ENCODE peak calls at places on chromosomes 4 and X, in four cellular contexts. One of them, this sample, is unnamed.

GRCh38 chr4:131551306-131551705 is 1597.8 kb upstream of the PCDH10 start:
- DNase-seq in tibial nerve: no peak
- DNase-seq in left lung: no peak
- DNase-seq in A549: no peak
- DNase-seq in this sample: no peak

GRCh38 chr4:185238261-185238681 is 28.9 kb downstream of the SNX25 start:
- DNase-seq in tibial nerve: no peak
- DNase-seq in left lung: no peak
- DNase-seq in A549: no peak
- DNase-seq in this sample: no peak

GRCh38 chr4:6608758-6609414 is 31.6 kb upstream of the MRFAP1 start:
- DNase-seq in tibial nerve: no peak
- DNase-seq in left lung: no peak
- DNase-seq in A549: peak; percentile 10
- DNase-seq in this sample: no peak

GRCh38 chrX:121569609-121570008 is 522.2 kb downstream of the GLUD2 start:
- DNase-seq in tibial nerve: no peak
- DNase-seq in left lung: no peak
- DNase-seq in A549: no peak
- DNase-seq in this sample: no peak

GRCh38 chrX:34563809-34564208 is 93.3 kb downstream of the TMEM47 start:
- DNase-seq in tibial nerve: no peak
- DNase-seq in left lung: no peak
- DNase-seq in A549: no peak
- DNase-seq in this sample: no peak

GRCh38 chrX:16140983-16141382 is 17.6 kb downstream of the GRPR start:
- DNase-seq in tibial nerve: no peak
- DNase-seq in left lung: no peak
- DNase-seq in A549: no peak
- DNase-seq in this sample: no peak

GRCh38 chr4:127400736-127401346 is 231.9 kb upstream of the INTU start:
- DNase-seq in tibial nerve: peak; percentile 62
- DNase-seq in left lung: peak; percentile 54
- DNase-seq in A549: peak; percentile 66
- DNase-seq in this sample: no peak

GRCh38 chr4:184481544-184481943 is 7.2 kb upstream of the IRF2 start:
- DNase-seq in tibial nerve: no peak
- DNase-seq in left lung: no peak
- DNase-seq in A549: no peak
- DNase-seq in this sample: no peak

GRCh38 chr4:133741766-133742165 is 459.8 kb downstream of the PABPC4L start:
- DNase-seq in tibial nerve: no peak
- DNase-seq in left lung: no peak
- DNase-seq in A549: no peak
- DNase-seq in this sample: no peak

GRCh38 chr4:48943387-48943786 is 36.8 kb upstream of the OCIAD2 start:
- DNase-seq in tibial nerve: no peak
- DNase-seq in left lung: no peak
- DNase-seq in A549: peak; percentile 53
- DNase-seq in this sample: no peak

GRCh38 chr4:187075514-187075913 is 351.9 kb upstream of the FAT1 start:
- DNase-seq in tibial nerve: no peak
- DNase-seq in left lung: no peak
- DNase-seq in A549: no peak
- DNase-seq in this sample: no peak

GRCh38 chr4:1207603-1208265 is 35.4 kb upstream of the SPON2 start:
- DNase-seq in tibial nerve: no peak
- DNase-seq in left lung: peak; percentile 50
- DNase-seq in A549: no peak
- DNase-seq in this sample: peak; percentile 88

GRCh38 chr4:41216294-41217019 is 2.1 kb upstream of the APBB2 start:
- DNase-seq in tibial nerve: peak; percentile 40
- DNase-seq in left lung: peak; percentile 77
- DNase-seq in A549: peak; percentile 87
- DNase-seq in this sample: peak; percentile 92

GRCh38 chrX:134735015-134735414 is 76.7 kb upstream of the PLAC1 start:
- DNase-seq in tibial nerve: no peak
- DNase-seq in left lung: no peak
- DNase-seq in A549: no peak
- DNase-seq in this sample: no peak

GRCh38 chr4:112167790-112168189 is 22.5 kb downstream of the FAM241A start:
- DNase-seq in tibial nerve: no peak
- DNase-seq in left lung: no peak
- DNase-seq in A549: no peak
- DNase-seq in this sample: no peak

GRCh38 chr4:186104895-186105720 is 604 bp downstream of the FAM149A start:
- DNase-seq in tibial nerve: no peak
- DNase-seq in left lung: no peak
- DNase-seq in A549: no peak
- DNase-seq in this sample: no peak

GRCh38 chr4:168421671-168422070 is 58.6 kb downstream of the DDX60L start:
- DNase-seq in tibial nerve: no peak
- DNase-seq in left lung: no peak
- DNase-seq in A549: peak; percentile 33
- DNase-seq in this sample: no peak

GRCh38 chrX:71095971-71096701 is 485 bp downstream of the FOXO4 start:
- DNase-seq in tibial nerve: peak; percentile 53
- DNase-seq in left lung: no peak
- DNase-seq in A549: no peak
- DNase-seq in this sample: no peak

GRCh38 chr4:118270492-118270891 is 82.3 kb downstream of the PRSS12 start:
- DNase-seq in tibial nerve: peak; percentile 37
- DNase-seq in left lung: no peak
- DNase-seq in A549: peak; percentile 43
- DNase-seq in this sample: no peak

GRCh38 chrX:33194289-33194688 is 17.1 kb downstream of the DMD start:
- DNase-seq in tibial nerve: no peak
- DNase-seq in left lung: no peak
- DNase-seq in A549: no peak
- DNase-seq in this sample: no peak

GRCh38 chr4:89226665-89227572 is 80.7 kb downstream of the GPRIN3 start:
- DNase-seq in tibial nerve: peak; percentile 87
- DNase-seq in left lung: peak; percentile 76
- DNase-seq in A549: peak; percentile 86
- DNase-seq in this sample: no peak

GRCh38 chrX:45775462-45775861 is 574.8 kb upstream of the DIPK2B start:
- DNase-seq in tibial nerve: no peak
- DNase-seq in left lung: no peak
- DNase-seq in A549: peak; percentile 49
- DNase-seq in this sample: no peak

GRCh38 chr4:177461606-177462005 is 19.4 kb upstream of the AGA start:
- DNase-seq in tibial nerve: no peak
- DNase-seq in left lung: no peak
- DNase-seq in A549: no peak
- DNase-seq in this sample: no peak

GRCh38 chr4:6245246-6246169 is 24.1 kb upstream of the WFS1 start:
- DNase-seq in tibial nerve: no peak
- DNase-seq in left lung: no peak
- DNase-seq in A549: no peak
- DNase-seq in this sample: no peak

GRCh38 chr4:174648859-174649258 is 126.6 kb upstream of the HPGD start:
- DNase-seq in tibial nerve: no peak
- DNase-seq in left lung: no peak
- DNase-seq in A549: no peak
- DNase-seq in this sample: no peak

GRCh38 chr4:15913631-15913970 is 24.9 kb downstream of the FGFBP1 start:
- DNase-seq in tibial nerve: no peak
- DNase-seq in left lung: no peak
- DNase-seq in A549: peak; percentile 72
- DNase-seq in this sample: no peak

GRCh38 chr4:33091961-33092360 is 2371.8 kb downstream of the PCDH7 start:
- DNase-seq in tibial nerve: no peak
- DNase-seq in left lung: no peak
- DNase-seq in A549: no peak
- DNase-seq in this sample: no peak

GRCh38 chrX:139332441-139332840 is 198.1 kb upstream of the F9 start:
- DNase-seq in tibial nerve: no peak
- DNase-seq in left lung: no peak
- DNase-seq in A549: no peak
- DNase-seq in this sample: no peak

GRCh38 chr4:13160906-13161305 is 323.2 kb downstream of the RAB28 start:
- DNase-seq in tibial nerve: no peak
- DNase-seq in left lung: no peak
- DNase-seq in A549: no peak
- DNase-seq in this sample: no peak

GRCh38 chrX:72576161-72576896 is 3.7 kb upstream of the HDAC8 start:
- DNase-seq in tibial nerve: peak; percentile 4
- DNase-seq in left lung: no peak
- DNase-seq in A549: peak; percentile 32
- DNase-seq in this sample: no peak

GRCh38 chrX:72568406-72569092 is 4.1 kb downstream of the HDAC8 start:
- DNase-seq in tibial nerve: no peak
- DNase-seq in left lung: no peak
- DNase-seq in A549: no peak
- DNase-seq in this sample: no peak

GRCh38 chrX:72569786-72570185 is 2.9 kb downstream of the HDAC8 start:
- DNase-seq in tibial nerve: no peak
- DNase-seq in left lung: no peak
- DNase-seq in A549: peak; percentile 22
- DNase-seq in this sample: no peak

GRCh38 chrX:72572248-72573157 is at the start of gene HDAC8:
- DNase-seq in tibial nerve: peak; percentile 52
- DNase-seq in left lung: peak; percentile 69
- DNase-seq in A549: peak; percentile 88
- DNase-seq in this sample: no peak

DNA sequence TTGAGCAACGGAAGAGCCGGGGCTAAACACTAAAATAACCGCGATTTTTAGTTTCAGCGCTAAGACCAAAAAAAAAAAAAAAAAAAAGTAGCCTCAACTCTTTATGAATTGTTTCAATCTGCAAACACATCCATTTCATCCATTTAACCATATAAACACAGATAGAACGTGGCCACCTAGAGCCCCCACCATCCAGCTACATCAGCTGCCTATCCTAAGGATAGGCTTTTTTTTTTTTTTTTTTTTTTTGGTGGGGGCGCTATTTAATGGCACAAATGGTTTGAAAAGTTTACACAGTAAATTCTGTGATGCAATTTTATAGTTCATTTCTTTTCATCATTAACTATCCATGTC is 492 bp upstream of the HDAC8 start:
- DNase-seq in tibial nerve: no peak
- DNase-seq in left lung: no peak
- DNase-seq in A549: no peak
- DNase-seq in this sample: no peak
- TF ChIP-seq CTCF in tibial nerve: no peak
- TF ChIP-seq CTCF in left lung: no peak
- TF ChIP-seq CTCF in A549: peak; percentile 13
- TF ChIP-seq CTCF in this sample: no peak

DNA sequence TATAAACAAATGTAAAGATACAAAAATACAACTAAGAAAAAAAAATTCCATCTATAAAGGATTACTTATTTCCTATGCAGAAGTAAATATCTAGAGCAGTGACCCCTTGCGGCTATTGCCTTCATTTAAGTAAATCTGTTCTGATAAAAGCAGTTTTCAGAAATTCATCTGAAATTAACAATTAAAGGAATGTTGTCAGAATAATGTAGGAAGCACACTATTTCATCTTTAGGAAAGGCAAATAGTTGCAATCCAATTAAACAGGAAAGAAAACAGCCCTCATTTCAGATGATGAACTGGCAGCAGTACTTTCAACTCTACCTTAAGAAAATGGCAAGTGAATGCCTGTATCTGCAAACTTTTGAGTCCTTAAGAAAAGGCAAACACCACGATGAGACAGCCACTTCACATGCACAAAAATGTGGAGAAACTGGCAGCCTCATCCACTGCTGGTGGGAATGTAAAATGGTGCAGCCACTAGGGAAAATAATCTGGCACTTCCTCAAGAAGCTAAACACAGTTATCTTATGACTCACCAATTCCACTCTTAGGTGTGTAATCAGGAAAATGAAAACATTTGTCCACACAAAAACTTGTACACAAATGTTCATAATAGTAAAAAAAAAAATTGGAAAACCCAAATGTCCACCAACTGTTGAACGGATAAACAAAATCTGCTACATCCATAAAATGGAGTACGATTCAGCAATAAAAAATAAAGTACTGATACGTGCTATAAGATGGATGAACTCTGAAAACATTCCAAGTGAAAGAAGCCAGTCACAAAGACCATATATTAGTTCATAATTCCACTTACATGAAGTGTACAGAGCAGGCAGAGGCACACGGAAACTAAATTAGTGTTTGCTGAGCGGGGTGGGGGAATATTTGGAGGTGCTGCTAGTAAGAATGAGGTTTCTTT is 2.0 kb upstream of the THAP9 start:
- DNase-seq in tibial nerve: peak; percentile 31
- DNase-seq in left lung: no peak
- DNase-seq in A549: peak; percentile 59
- DNase-seq in this sample: no peak
- TF ChIP-seq CTCF in tibial nerve: no peak
- TF ChIP-seq CTCF in left lung: peak; percentile 33
- TF ChIP-seq CTCF in A549: peak; percentile 55
- TF ChIP-seq CTCF in this sample: peak; percentile 55

DNA sequence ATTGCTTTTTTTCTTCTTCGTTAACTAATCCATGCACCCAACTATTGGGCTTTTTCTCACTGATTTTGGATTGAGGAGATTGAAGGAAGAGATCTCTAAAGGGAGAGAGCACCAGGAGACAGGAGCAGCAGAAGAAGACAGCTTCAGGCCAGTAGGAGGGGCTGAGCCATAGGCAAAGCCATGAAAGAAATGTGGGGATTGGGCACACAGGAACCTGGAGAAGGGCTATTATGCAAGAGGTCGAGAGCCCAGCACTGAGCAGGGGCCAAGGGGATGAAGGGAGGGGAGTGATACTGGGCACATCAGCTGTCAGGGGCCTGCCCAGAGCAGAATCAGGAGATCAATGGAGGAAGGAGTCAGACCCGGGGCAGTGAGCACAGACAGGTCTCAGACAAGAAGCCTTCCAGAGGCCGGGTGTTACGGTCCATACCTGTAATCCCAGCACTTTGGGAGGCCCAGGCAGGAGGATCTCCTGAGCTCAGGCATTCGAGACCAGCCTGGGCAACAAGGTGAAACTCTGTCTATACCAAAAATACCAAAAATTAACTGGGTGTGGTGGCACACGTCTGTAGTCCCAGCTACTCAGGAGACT is 140.9 kb downstream of the BCOR start:
- DNase-seq in tibial nerve: no peak
- DNase-seq in left lung: no peak
- DNase-seq in A549: no peak
- DNase-seq in this sample: no peak
- TF ChIP-seq CTCF in tibial nerve: no peak
- TF ChIP-seq CTCF in left lung: no peak
- TF ChIP-seq CTCF in A549: no peak
- TF ChIP-seq CTCF in this sample: no peak

GRCh38 chrX:7641141-7641540 is 201.8 kb upstream of the VCX start:
- DNase-seq in tibial nerve: no peak
- DNase-seq in left lung: no peak
- DNase-seq in A549: no peak
- DNase-seq in this sample: no peak

GRCh38 chrX:7640392-7640791 is 202.6 kb upstream of the VCX start:
- DNase-seq in tibial nerve: no peak
- DNase-seq in left lung: no peak
- DNase-seq in A549: no peak
- DNase-seq in this sample: no peak

GRCh38 chrX:7638053-7638452 is 204.9 kb upstream of the VCX start:
- DNase-seq in tibial nerve: no peak
- DNase-seq in left lung: no peak
- DNase-seq in A549: no peak
- DNase-seq in this sample: no peak
- TF ChIP-seq CTCF in tibial nerve: no peak
- TF ChIP-seq CTCF in left lung: no peak
- TF ChIP-seq CTCF in A549: no peak
- TF ChIP-seq CTCF in this sample: no peak